ENCODE peak calls at places on chromosomes 2 and 18, in six cellular contexts. One of them, this sample, is unnamed.

GRCh38 chr18:63741769-63742168 is 33.4 kb upstream of the SERPINB7 start:
- DNase-seq in fibroblast of mammary gland: peak
- DNase-seq in progenitor cell of endocrine pancreas: no peak
- DNase-seq in B cell: no peak
- DNase-seq in cardiac fibroblast: peak
- DNase-seq in foreskin fibroblast: peak
- DNase-seq in this sample: peak

GRCh38 chr2:66495788-66496640 is 61.1 kb downstream of the MEIS1 start:
- DNase-seq in fibroblast of mammary gland: peak
- DNase-seq in progenitor cell of endocrine pancreas: no peak
- DNase-seq in B cell: no peak
- DNase-seq in foreskin fibroblast: peak
- DNase-seq in cardiac fibroblast: peak
- DNase-seq in this sample: peak

GRCh38 chr18:12884521-12885323 is 685 bp upstream of the PTPN2 start:
- DNase-seq in cardiac fibroblast: peak
- DNase-seq in foreskin fibroblast: no peak
- DNase-seq in B cell: no peak
- DNase-seq in fibroblast of mammary gland: no peak
- DNase-seq in progenitor cell of endocrine pancreas: no peak
- DNase-seq in this sample: no peak

GRCh38 chr2:239532859-239533258 is 132.0 kb upstream of the HDAC4 start:
- DNase-seq in fibroblast of mammary gland: no peak
- DNase-seq in cardiac fibroblast: no peak
- DNase-seq in progenitor cell of endocrine pancreas: no peak
- DNase-seq in B cell: no peak
- DNase-seq in foreskin fibroblast: no peak
- DNase-seq in this sample: no peak

GRCh38 chr2:164905307-164905706 is 50.0 kb downstream of the SLC38A11 start:
- DNase-seq in progenitor cell of endocrine pancreas: no peak
- DNase-seq in cardiac fibroblast: no peak
- DNase-seq in fibroblast of mammary gland: no peak
- DNase-seq in B cell: no peak
- DNase-seq in foreskin fibroblast: no peak
- DNase-seq in this sample: no peak

GRCh38 chr2:149703281-149703680 is 115.7 kb upstream of the MMADHC start:
- DNase-seq in fibroblast of mammary gland: no peak
- DNase-seq in foreskin fibroblast: peak
- DNase-seq in B cell: no peak
- DNase-seq in cardiac fibroblast: peak
- DNase-seq in progenitor cell of endocrine pancreas: no peak
- DNase-seq in this sample: peak

GRCh38 chr2:102100371-102101096 is 42.0 kb upstream of the IL1R1 start:
- DNase-seq in progenitor cell of endocrine pancreas: no peak
- DNase-seq in foreskin fibroblast: peak
- DNase-seq in fibroblast of mammary gland: peak
- DNase-seq in B cell: no peak
- DNase-seq in cardiac fibroblast: peak
- DNase-seq in this sample: peak

GRCh38 chr2:14354231-14354630 is 278.3 kb upstream of the LRATD1 start:
- DNase-seq in foreskin fibroblast: no peak
- DNase-seq in B cell: no peak
- DNase-seq in cardiac fibroblast: no peak
- DNase-seq in fibroblast of mammary gland: no peak
- DNase-seq in progenitor cell of endocrine pancreas: no peak
- DNase-seq in this sample: no peak

GRCh38 chr2:239666053-239666854 is 265.4 kb upstream of the HDAC4 start:
- DNase-seq in fibroblast of mammary gland: no peak
- DNase-seq in progenitor cell of endocrine pancreas: no peak
- DNase-seq in cardiac fibroblast: no peak
- DNase-seq in B cell: no peak
- DNase-seq in foreskin fibroblast: no peak
- DNase-seq in this sample: no peak

GRCh38 chr2:240832205-240832727 is 12.2 kb upstream of the KIF1A start:
- DNase-seq in cardiac fibroblast: peak
- DNase-seq in fibroblast of mammary gland: peak
- DNase-seq in progenitor cell of endocrine pancreas: peak
- DNase-seq in B cell: peak
- DNase-seq in foreskin fibroblast: peak
- DNase-seq in this sample: peak

GRCh38 chr2:149119358-149119757 is 80.9 kb downstream of the LYPD6B start:
- DNase-seq in fibroblast of mammary gland: no peak
- DNase-seq in foreskin fibroblast: no peak
- DNase-seq in B cell: no peak
- DNase-seq in progenitor cell of endocrine pancreas: no peak
- DNase-seq in cardiac fibroblast: no peak
- DNase-seq in this sample: no peak

GRCh38 chr18:66548747-66549146 is 55.1 kb downstream of the CDH19 start:
- DNase-seq in cardiac fibroblast: peak
- DNase-seq in B cell: no peak
- DNase-seq in progenitor cell of endocrine pancreas: no peak
- DNase-seq in fibroblast of mammary gland: no peak
- DNase-seq in foreskin fibroblast: no peak
- DNase-seq in this sample: no peak

GRCh38 chr18:48882379-48882778 is 68.4 kb downstream of the SMAD7 start:
- DNase-seq in foreskin fibroblast: no peak
- DNase-seq in progenitor cell of endocrine pancreas: no peak
- DNase-seq in fibroblast of mammary gland: no peak
- DNase-seq in B cell: no peak
- DNase-seq in cardiac fibroblast: no peak
- DNase-seq in this sample: no peak

GRCh38 chr2:30433902-30434301 is 13.1 kb upstream of the LCLAT1 start:
- DNase-seq in cardiac fibroblast: peak
- DNase-seq in progenitor cell of endocrine pancreas: no peak
- DNase-seq in B cell: no peak
- DNase-seq in fibroblast of mammary gland: no peak
- DNase-seq in foreskin fibroblast: no peak
- DNase-seq in this sample: peak

GRCh38 chr2:144480257-144480656 is 39.7 kb downstream of the ZEB2 start:
- DNase-seq in B cell: no peak
- DNase-seq in progenitor cell of endocrine pancreas: no peak
- DNase-seq in cardiac fibroblast: peak
- DNase-seq in foreskin fibroblast: peak
- DNase-seq in fibroblast of mammary gland: peak
- DNase-seq in this sample: peak

GRCh38 chr18:45684341-45685115 is 39.5 kb upstream of the SLC14A1 start:
- DNase-seq in progenitor cell of endocrine pancreas: no peak
- DNase-seq in foreskin fibroblast: peak
- DNase-seq in cardiac fibroblast: no peak
- DNase-seq in B cell: no peak
- DNase-seq in fibroblast of mammary gland: no peak
- DNase-seq in this sample: no peak

GRCh38 chr18:22913861-22914260 is 19.3 kb upstream of the RBBP8 start:
- DNase-seq in B cell: no peak
- DNase-seq in progenitor cell of endocrine pancreas: peak
- DNase-seq in foreskin fibroblast: no peak
- DNase-seq in fibroblast of mammary gland: no peak
- DNase-seq in cardiac fibroblast: no peak
- DNase-seq in this sample: no peak

GRCh38 chr2:37459095-37459981 is 114.9 kb downstream of the QPCT start:
- DNase-seq in fibroblast of mammary gland: peak
- DNase-seq in foreskin fibroblast: peak
- DNase-seq in cardiac fibroblast: peak
- DNase-seq in progenitor cell of endocrine pancreas: no peak
- DNase-seq in B cell: no peak
- DNase-seq in this sample: peak

GRCh38 chr2:223297788-223298187 is 245.8 kb downstream of the KCNE4 start:
- DNase-seq in fibroblast of mammary gland: peak
- DNase-seq in cardiac fibroblast: no peak
- DNase-seq in foreskin fibroblast: peak
- DNase-seq in progenitor cell of endocrine pancreas: no peak
- DNase-seq in B cell: no peak
- DNase-seq in this sample: no peak

GRCh38 chr2:7634370-7634769 is 717.2 kb downstream of the RNF144A start:
- DNase-seq in B cell: no peak
- DNase-seq in cardiac fibroblast: no peak
- DNase-seq in progenitor cell of endocrine pancreas: no peak
- DNase-seq in fibroblast of mammary gland: no peak
- DNase-seq in foreskin fibroblast: no peak
- DNase-seq in this sample: no peak

GRCh38 chr18:24989760-24990547 is 362.0 kb downstream of the ZNF521 start:
- DNase-seq in cardiac fibroblast: no peak
- DNase-seq in progenitor cell of endocrine pancreas: no peak
- DNase-seq in foreskin fibroblast: no peak
- DNase-seq in B cell: no peak
- DNase-seq in fibroblast of mammary gland: no peak
- DNase-seq in this sample: no peak

GRCh38 chr2:54454922-54455583 is 1.1 kb upstream of the SPTBN1 start:
- DNase-seq in foreskin fibroblast: peak
- DNase-seq in B cell: no peak
- DNase-seq in cardiac fibroblast: no peak
- DNase-seq in fibroblast of mammary gland: no peak
- DNase-seq in progenitor cell of endocrine pancreas: peak
- DNase-seq in this sample: no peak

GRCh38 chr2:41923156-41923786 is 124.5 kb upstream of the PKDCC start:
- DNase-seq in progenitor cell of endocrine pancreas: no peak
- DNase-seq in B cell: no peak
- DNase-seq in foreskin fibroblast: no peak
- DNase-seq in fibroblast of mammary gland: no peak
- DNase-seq in cardiac fibroblast: no peak
- DNase-seq in this sample: no peak

GRCh38 chr2:20618886-20619521 is 31.9 kb downstream of the HS1BP3 start:
- DNase-seq in B cell: peak
- DNase-seq in foreskin fibroblast: no peak
- DNase-seq in fibroblast of mammary gland: no peak
- DNase-seq in progenitor cell of endocrine pancreas: no peak
- DNase-seq in cardiac fibroblast: no peak
- DNase-seq in this sample: no peak

GRCh38 chr2:126749537-126749936 is 93.6 kb downstream of the GYPC start:
- DNase-seq in fibroblast of mammary gland: peak
- DNase-seq in B cell: no peak
- DNase-seq in cardiac fibroblast: peak
- DNase-seq in progenitor cell of endocrine pancreas: no peak
- DNase-seq in foreskin fibroblast: no peak
- DNase-seq in this sample: peak

GRCh38 chr2:145170787-145171186 is 650.9 kb upstream of the ZEB2 start:
- DNase-seq in cardiac fibroblast: no peak
- DNase-seq in B cell: no peak
- DNase-seq in fibroblast of mammary gland: no peak
- DNase-seq in foreskin fibroblast: peak
- DNase-seq in progenitor cell of endocrine pancreas: no peak
- DNase-seq in this sample: no peak

GRCh38 chr18:52670903-52671302 is 330.9 kb downstream of the DCC start:
- DNase-seq in B cell: no peak
- DNase-seq in progenitor cell of endocrine pancreas: no peak
- DNase-seq in fibroblast of mammary gland: peak
- DNase-seq in foreskin fibroblast: peak
- DNase-seq in cardiac fibroblast: peak
- DNase-seq in this sample: peak

GRCh38 chr2:234364718-234365117 is 132.2 kb downstream of the ARL4C start:
- DNase-seq in cardiac fibroblast: no peak
- DNase-seq in fibroblast of mammary gland: no peak
- DNase-seq in B cell: no peak
- DNase-seq in foreskin fibroblast: no peak
- DNase-seq in progenitor cell of endocrine pancreas: no peak
- DNase-seq in this sample: no peak

GRCh38 chr2:73268831-73269685 is 15.2 kb downstream of the FBXO41 start:
- DNase-seq in progenitor cell of endocrine pancreas: no peak
- DNase-seq in fibroblast of mammary gland: no peak
- DNase-seq in B cell: peak
- DNase-seq in foreskin fibroblast: peak
- DNase-seq in cardiac fibroblast: no peak
- DNase-seq in this sample: no peak
- TF ChIP-seq CTCF in progenitor cell of endocrine pancreas: peak
- TF ChIP-seq CTCF in fibroblast of mammary gland: no peak
- TF ChIP-seq CTCF in B cell: peak
- TF ChIP-seq CTCF in foreskin fibroblast: no peak
- TF ChIP-seq CTCF in cardiac fibroblast: no peak
- TF ChIP-seq CTCF in this sample: no peak

DNA sequence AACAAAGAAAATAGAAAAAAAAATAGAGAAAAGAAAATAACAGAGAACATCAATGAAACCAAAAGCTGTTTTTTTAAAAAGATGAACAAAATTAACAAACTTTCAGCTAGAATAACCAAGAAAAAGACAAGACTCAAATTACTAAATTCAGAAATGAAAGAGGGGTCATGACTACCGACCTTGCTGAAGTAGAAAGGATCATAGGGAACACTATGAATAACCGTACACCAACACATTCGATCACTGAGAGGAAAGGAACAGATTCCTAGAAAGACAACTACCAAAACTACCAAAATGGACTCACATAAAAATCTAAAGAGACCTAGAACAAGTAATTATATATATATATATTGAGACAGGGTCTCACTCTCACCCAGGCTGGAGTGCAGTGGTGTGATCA is 37.4 kb upstream of the DTNB start:
- DNase-seq in fibroblast of mammary gland: no peak
- DNase-seq in foreskin fibroblast: no peak
- DNase-seq in progenitor cell of endocrine pancreas: no peak
- DNase-seq in B cell: no peak
- DNase-seq in cardiac fibroblast: no peak
- DNase-seq in this sample: no peak
- TF ChIP-seq CTCF in fibroblast of mammary gland: no peak
- TF ChIP-seq CTCF in foreskin fibroblast: no peak
- TF ChIP-seq CTCF in progenitor cell of endocrine pancreas: no peak
- TF ChIP-seq CTCF in B cell: no peak
- TF ChIP-seq CTCF in cardiac fibroblast: no peak
- TF ChIP-seq CTCF in this sample: no peak

DNA sequence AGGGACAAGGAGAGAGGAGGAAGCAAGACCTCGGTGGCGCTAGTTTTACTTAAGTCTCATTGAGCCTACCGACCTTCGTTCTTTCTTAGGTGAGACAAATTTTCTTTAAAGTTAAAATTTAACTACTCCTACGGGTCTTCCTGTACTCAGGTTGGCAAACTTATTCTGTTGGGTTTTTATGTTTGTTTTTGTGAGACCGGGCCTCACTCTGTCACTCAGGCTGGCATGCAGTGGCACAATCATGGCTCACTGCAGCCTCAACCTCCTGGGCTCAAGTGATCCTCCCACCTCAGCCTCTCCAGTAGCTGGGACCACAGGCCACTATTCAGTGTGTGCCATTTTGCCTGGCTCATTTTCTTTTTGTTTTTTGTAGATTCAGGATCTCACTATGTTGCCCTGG is 189.0 kb downstream of the TNS1 start:
- DNase-seq in fibroblast of mammary gland: no peak
- DNase-seq in cardiac fibroblast: no peak
- DNase-seq in B cell: no peak
- DNase-seq in foreskin fibroblast: no peak
- DNase-seq in progenitor cell of endocrine pancreas: no peak
- DNase-seq in this sample: no peak
- TF ChIP-seq CTCF in fibroblast of mammary gland: no peak
- TF ChIP-seq CTCF in cardiac fibroblast: no peak
- TF ChIP-seq CTCF in B cell: no peak
- TF ChIP-seq CTCF in foreskin fibroblast: no peak
- TF ChIP-seq CTCF in progenitor cell of endocrine pancreas: no peak
- TF ChIP-seq CTCF in this sample: no peak

DNA sequence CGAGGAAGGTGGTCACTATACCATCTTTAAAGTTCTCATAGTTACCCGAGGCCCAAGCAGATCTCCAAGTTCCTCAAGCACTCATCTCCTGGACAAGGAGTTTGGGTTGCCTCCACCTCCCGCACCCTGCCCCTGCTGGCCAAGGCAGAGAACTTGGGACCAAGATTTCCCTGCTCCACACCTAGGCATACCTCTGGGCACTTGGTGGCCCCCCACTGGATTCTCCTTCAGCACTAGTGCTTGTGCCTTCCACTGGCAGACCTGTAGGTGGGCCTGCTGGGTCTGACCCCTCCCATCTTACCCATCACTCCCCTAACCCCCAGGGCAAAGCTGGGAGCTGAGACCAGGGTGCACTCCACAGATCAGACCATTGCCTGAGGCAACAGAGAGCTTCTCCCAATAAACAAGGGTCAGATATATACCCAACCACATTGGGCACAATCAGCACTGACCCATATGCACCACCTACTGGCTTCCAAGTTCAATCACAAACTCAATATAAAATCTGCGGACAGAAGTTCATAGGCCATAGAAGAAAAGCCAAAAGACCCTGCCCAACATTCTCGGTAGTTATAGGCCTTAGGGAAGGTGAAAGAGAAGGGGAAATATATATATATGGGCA is 244.2 kb downstream of the EXOC6B start:
- DNase-seq in fibroblast of mammary gland: no peak
- DNase-seq in foreskin fibroblast: no peak
- DNase-seq in progenitor cell of endocrine pancreas: no peak
- DNase-seq in cardiac fibroblast: no peak
- DNase-seq in B cell: no peak
- DNase-seq in this sample: no peak
- TF ChIP-seq CTCF in fibroblast of mammary gland: no peak
- TF ChIP-seq CTCF in foreskin fibroblast: peak
- TF ChIP-seq CTCF in progenitor cell of endocrine pancreas: peak
- TF ChIP-seq CTCF in cardiac fibroblast: peak
- TF ChIP-seq CTCF in B cell: no peak
- TF ChIP-seq CTCF in this sample: peak